ENCODE peak calls at places on chromosomes 11 and 22, in nine cellular contexts. L is A549, Z is HepG2, Y is HCT116, K is SK-N-SH, M is endothelial cell of umbilical vein, W is K562, P is GM12878, U is H1. T is an unnamed sample.

GRCh38 chr11:94558932-94559331 is 8.2 kb upstream of the PIWIL4 start:
- DNase-seq in L (no peak), Z (no peak), Y (no peak), K (no peak), M (no peak), W (no peak), P (no peak), U (no peak), T (peak; percentile 43)

GRCh38 chr11:14904745-14905103 is 12.7 kb upstream of the CYP2R1 start:
- DNase-seq in L (peak; percentile 58), Z (no peak), Y (no peak), K (no peak), M (peak; percentile 43), W (peak; percentile 10), P (no peak), U (peak; percentile 96), T (peak; percentile 86)

GRCh38 chr22:49090061-49090852 is 737.4 kb downstream of the BRD1 start:
- DNase-seq in L (no peak), Z (no peak), Y (no peak), K (no peak), M (no peak), W (no peak), P (no peak), U (no peak), T (no peak)

GRCh38 chr22:41939981-41940852 is 6.7 kb downstream of the CENPM start:
- DNase-seq in L (no peak), Z (no peak), Y (no peak), K (no peak), M (no peak), W (peak; percentile 33), P (peak; percentile 98), U (no peak), T (peak; percentile 64)

GRCh38 chr11:101617735-101618332 is 34.0 kb upstream of the TRPC6 start:
- DNase-seq in L (no peak), Z (no peak), Y (no peak), K (no peak), M (no peak), W (no peak), P (no peak), U (peak; percentile 52), T (no peak)

GRCh38 chr11:8928981-8929615 is 3.6 kb downstream of the C11orf16 start:
- DNase-seq in L (no peak), Z (peak; percentile 48), Y (no peak), K (no peak), M (no peak), W (no peak), P (no peak), U (no peak), T (no peak)

GRCh38 chr22:42376721-42377177 is 55.5 kb downstream of the NFAM1 start:
- DNase-seq in L (no peak), Z (no peak), Y (no peak), K (peak; percentile 81), M (no peak), W (peak; percentile 32), P (no peak), U (no peak), T (no peak)

GRCh38 chr11:102316505-102316904 is 779 bp upstream of the BIRC3 start:
- DNase-seq in L (no peak), Z (no peak), Y (no peak), K (no peak), M (no peak), W (no peak), P (no peak), U (no peak), T (no peak)

GRCh38 chr11:132718711-132719641 is 813.3 kb downstream of the OPCML start:
- DNase-seq in L (no peak), Z (no peak), Y (no peak), K (no peak), M (no peak), W (no peak), P (no peak), U (no peak), T (peak; percentile 25)

GRCh38 chr11:76629853-76630599 is 40.5 kb downstream of the LRRC32 start:
- DNase-seq in L (no peak), Z (no peak), Y (no peak), K (no peak), M (peak; percentile 96), W (no peak), P (no peak), U (no peak), T (peak; percentile 88)

DNA sequence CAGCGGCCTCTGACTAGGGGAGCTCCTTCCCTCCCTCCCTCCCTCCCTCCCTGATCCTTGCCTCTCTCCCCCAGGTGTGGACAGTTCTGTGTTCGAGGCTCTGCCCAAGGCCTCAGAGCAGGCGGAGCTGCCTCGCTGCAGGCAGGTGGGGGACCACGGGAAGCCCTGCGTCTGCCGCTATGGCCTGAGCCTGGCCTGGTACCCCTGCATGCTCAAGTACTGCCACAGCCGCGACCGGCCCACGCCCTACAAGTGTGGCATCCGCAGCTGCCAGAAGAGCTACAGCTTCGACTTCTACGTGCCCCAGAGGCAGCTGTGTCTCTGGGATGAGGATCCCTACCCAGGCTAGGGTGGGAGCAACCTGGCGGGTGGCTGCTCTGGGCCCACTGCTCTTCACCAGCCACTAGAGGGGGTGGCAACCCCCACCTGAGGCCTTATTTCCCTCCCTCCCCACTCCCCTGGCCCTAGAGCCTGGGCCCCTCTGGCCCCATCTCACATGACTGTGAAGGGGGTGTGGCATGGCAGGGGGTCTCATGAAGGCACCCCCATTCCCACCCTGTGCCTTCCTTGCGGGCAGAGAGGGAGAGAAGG is 11.1 kb upstream of the POU2F3 start:
- DNase-seq in L (no peak), Z (no peak), Y (no peak), K (peak; percentile 69), M (no peak), W (peak; percentile 46), P (no peak), U (no peak), T (no peak)
- TF ChIP-seq MAX in L (no peak), Z (no peak), Y (no peak), K (no peak), M (no peak), W (no peak), P (no peak), U (no peak), T (no peak)

DNA sequence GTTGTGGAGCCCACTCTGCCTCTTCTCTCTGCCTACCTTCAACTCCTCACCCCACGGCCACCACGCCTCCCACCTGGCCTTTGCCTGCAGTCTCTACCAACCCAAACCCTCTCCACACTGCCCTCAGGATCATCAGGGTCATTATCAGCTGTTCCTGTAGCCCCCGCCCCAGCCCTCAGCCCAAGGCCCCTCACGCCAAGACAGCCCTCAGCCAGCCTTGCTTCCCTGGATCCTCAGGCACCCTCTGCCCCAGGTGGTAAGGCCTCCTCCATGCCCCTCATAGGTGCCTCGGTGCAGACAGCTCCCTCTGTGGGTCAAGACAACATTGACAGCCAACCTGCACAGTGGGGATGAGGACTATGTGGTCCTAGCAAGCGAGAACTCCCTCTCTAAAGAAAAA is 1.7 kb downstream of the SBF1 start:
- DNase-seq in L (peak; percentile 60), Z (peak; percentile 35), Y (peak; percentile 43), K (no peak), M (no peak), W (no peak), P (no peak), U (no peak), T (peak; percentile 53)
- H3K4me3 ChIP-seq in L (no peak overlapping the region), Z (peak overlapping the region; percentile 87), Y (peak overlapping the region; percentile 70), K (no peak overlapping the region), M (no peak overlapping the region), W (peak overlapping the region; percentile 63), P (peak overlapping the region; percentile 96), U (no peak overlapping the region), T (peak overlapping the region; percentile 59)

DNA sequence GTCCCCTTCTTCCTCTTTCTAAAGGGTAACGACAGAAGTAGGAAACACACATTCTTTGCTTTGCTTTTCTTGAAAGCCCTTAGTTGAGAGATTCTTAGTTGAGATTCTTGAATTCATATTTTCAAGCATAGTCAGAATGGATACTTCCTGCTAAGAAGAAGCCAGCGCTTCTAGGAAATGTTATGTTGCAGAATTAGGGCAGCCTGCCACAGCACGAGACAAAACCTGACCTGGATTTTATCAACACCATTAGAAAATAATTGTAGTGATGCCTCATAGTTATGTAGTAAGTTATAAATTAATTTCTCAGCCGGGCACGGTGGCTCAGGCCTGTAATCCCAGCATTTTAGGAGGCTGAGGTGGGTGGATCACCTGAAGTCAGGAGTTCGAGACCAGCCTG is 37.9 kb upstream of the NUP160 start:
- DNase-seq in L (no peak), Z (no peak), Y (no peak), K (no peak), M (peak; percentile 87), W (no peak), P (no peak), U (no peak), T (no peak)
- TF ChIP-seq MAX in L (no peak), Z (no peak), Y (no peak), K (peak; percentile 41), M (no peak), W (no peak), P (no peak), U (no peak), T (no peak)

GRCh38 chr11:128733440-128734115 is 39.7 kb downstream of the FLI1 start:
- DNase-seq in L (no peak), Z (no peak), Y (no peak), K (peak; percentile 31), M (peak; percentile 37), W (no peak), P (no peak), U (peak; percentile 66), T (peak; percentile 64)

GRCh38 chr11:128732471-128733277 is 38.8 kb downstream of the FLI1 start:
- DNase-seq in L (no peak), Z (no peak), Y (no peak), K (no peak), M (no peak), W (no peak), P (peak; percentile 86), U (no peak), T (no peak)

GRCh38 chr11:128728767-128729587 is 35.1 kb downstream of the FLI1 start:
- DNase-seq in L (no peak), Z (no peak), Y (no peak), K (no peak), M (peak; percentile 88), W (no peak), P (no peak), U (no peak), T (peak; percentile 34)

GRCh38 chr11:128727811-128728431 is 34.0 kb downstream of the FLI1 start:
- DNase-seq in L (no peak), Z (no peak), Y (no peak), K (no peak), M (no peak), W (no peak), P (no peak), U (no peak), T (no peak)

DNA sequence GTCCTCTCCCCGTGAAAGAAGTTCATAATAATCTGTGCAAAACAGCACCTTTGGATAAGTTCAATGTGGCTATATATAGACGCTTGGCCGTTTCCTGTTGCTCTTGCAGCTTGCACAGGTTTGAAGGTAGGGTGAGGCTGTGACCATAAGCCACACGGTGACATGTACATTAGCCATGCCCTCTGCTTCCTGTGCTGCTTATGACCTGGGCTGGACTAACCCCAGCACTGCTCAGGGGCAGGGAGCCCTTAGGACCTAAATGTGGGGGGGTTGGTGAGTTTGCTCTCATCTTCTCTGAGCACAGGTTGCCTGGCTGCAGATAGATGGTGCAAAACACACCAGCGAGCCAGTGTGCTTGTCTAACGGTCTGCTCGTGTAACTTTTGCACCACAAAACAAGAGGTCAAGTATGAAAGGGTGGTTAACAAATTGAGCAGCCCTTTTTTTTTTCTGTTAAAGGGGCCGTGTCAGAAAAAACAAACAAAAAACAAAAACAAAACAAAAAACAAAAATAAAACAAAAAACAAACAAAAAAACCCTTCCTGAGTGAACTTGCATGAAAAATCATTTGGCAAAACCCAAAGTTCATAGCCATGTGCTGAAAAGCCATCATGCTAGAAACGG is 37.3 kb downstream of the FLI1 start:
- DNase-seq in L (no peak), Z (no peak), Y (no peak), K (no peak), M (no peak), W (no peak), P (no peak), U (no peak), T (no peak)
- H3K4me3 ChIP-seq in L (no peak overlapping the region), Z (no peak overlapping the region), Y (no peak overlapping the region), K (no peak overlapping the region), M (no peak overlapping the region), W (no peak overlapping the region), P (peak overlapping the region; percentile 26), U (no peak overlapping the region), T (no peak overlapping the region)

T was measured in NB4.